ENCODE peak calls at places on chromosomes 11 and 22, in four cellular contexts. I, N, Q and R are unnamed samples.

GRCh38 chr11:61467609-61468401 is 37.9 kb downstream of the SDHAF2 start:
- DNase-seq in I (no peak), N (no peak), Q (no peak), R (no peak)

GRCh38 chr22:47836957-47837356 is 1074.5 kb downstream of the TBC1D22A start:
- DNase-seq in I (no peak), N (no peak), Q (no peak), R (no peak)

GRCh38 chr22:35604671-35605457 is 12.3 kb downstream of the MB start:
- DNase-seq in I (no peak), N (peak), Q (no peak), R (no peak)

GRCh38 chr11:124879999-124880611 is 14.9 kb downstream of the ROBO3 start:
- DNase-seq in I (no peak), N (peak), Q (no peak), R (no peak)

GRCh38 chr11:61683961-61684869 is 4.0 kb downstream of the DAGLA start:
- DNase-seq in I (no peak), N (peak), Q (no peak), R (no peak)

GRCh38 chr11:104572279-104572678 is 326.0 kb downstream of the CASP12 start:
- DNase-seq in I (no peak), N (no peak), Q (no peak), R (no peak)

GRCh38 chr11:1878134-1879031 is 13.3 kb downstream of the PRR33 start:
- DNase-seq in I (no peak), N (no peak), Q (no peak), R (no peak)

GRCh38 chr11:72348250-72348649 is 86.1 kb downstream of the CLPB start:
- DNase-seq in I (no peak), N (no peak), Q (no peak), R (no peak)

GRCh38 chr22:37467556-37467955 is 18.6 kb downstream of the MFNG start:
- DNase-seq in I (no peak), N (no peak), Q (no peak), R (no peak)

GRCh38 chr11:98625526-98625925 is 395.2 kb upstream of the CNTN5 start:
- DNase-seq in I (no peak), N (no peak), Q (no peak), R (no peak)

GRCh38 chr11:7672960-7673723 is at the start of gene CYB5R2:
- DNase-seq in I (peak), N (peak), Q (no peak), R (no peak)

GRCh38 chr11:92284107-92284506 is 59.5 kb downstream of the FAT3 start:
- DNase-seq in I (no peak), N (no peak), Q (no peak), R (no peak)

GRCh38 chr11:123642435-123642834 is 12.0 kb downstream of the SCN3B start:
- DNase-seq in I (no peak), N (no peak), Q (no peak), R (no peak)

GRCh38 chr11:77879218-77879617 is 58.3 kb downstream of the AAMDC start:
- DNase-seq in I (no peak), N (peak), Q (no peak), R (peak)

GRCh38 chr22:48619721-48620120 is 1208.0 kb downstream of the BRD1 start:
- DNase-seq in I (no peak), N (no peak), Q (no peak), R (no peak)

GRCh38 chr22:17724678-17725464 is 49.4 kb downstream of the BID start:
- DNase-seq in I (no peak), N (peak), Q (no peak), R (no peak)

GRCh38 chr11:35618497-35619029 is 303 bp downstream of the FJX1 start:
- DNase-seq in I (no peak), N (peak), Q (no peak), R (no peak)

GRCh38 chr11:31943056-31943780 is 132.1 kb upstream of the PAX6 start:
- DNase-seq in I (no peak), N (no peak), Q (no peak), R (peak)

GRCh38 chr22:22387386-22387736 is 121.2 kb downstream of the ZNF280B start:
- DNase-seq in I (no peak), N (no peak), Q (no peak), R (no peak)

GRCh38 chr11:14583252-14584105 is 60.1 kb upstream of the PDE3B start:
- DNase-seq in I (no peak), N (no peak), Q (no peak), R (no peak)

GRCh38 chr11:62611705-62612365 is 740 bp downstream of the EML3 start:
- DNase-seq in I (no peak), N (peak), Q (no peak), R (no peak)

GRCh38 chr22:47048123-47049077 is 285.9 kb downstream of the TBC1D22A start:
- DNase-seq in I (no peak), N (no peak), Q (no peak), R (no peak)

GRCh38 chr11:88799749-88800500 is 265.9 kb downstream of the GRM5 start:
- DNase-seq in I (no peak), N (no peak), Q (no peak), R (no peak)

GRCh38 chr11:133964946-133965632 is 8.3 kb upstream of the IGSF9B start:
- DNase-seq in I (no peak), N (no peak), Q (no peak), R (no peak)

GRCh38 chr11:95076416-95076815 is 9.7 kb downstream of the SRSF8 start:
- DNase-seq in I (no peak), N (no peak), Q (no peak), R (no peak)

GRCh38 chr11:118537409-118537980 is 6.5 kb downstream of the TMEM25 start:
- DNase-seq in I (no peak), N (peak), Q (no peak), R (no peak)

GRCh38 chr11:115896084-115896483 is 391.9 kb upstream of the CADM1 start:
- DNase-seq in I (no peak), N (no peak), Q (no peak), R (no peak)

GRCh38 chr11:102230911-102231310 is 86.4 kb upstream of the BIRC3 start:
- DNase-seq in I (no peak), N (no peak), Q (no peak), R (no peak)

GRCh38 chr11:31769241-31769640 is 41.9 kb downstream of the PAX6 start:
- DNase-seq in I (no peak), N (no peak), Q (no peak), R (no peak)

GRCh38 chr11:119194811-119195210 is 9.5 kb downstream of the NHERF4 start:
- DNase-seq in I (no peak), N (no peak), Q (no peak), R (no peak)

GRCh38 chr11:112216591-112217105 is 9.6 kb upstream of the PTS start:
- DNase-seq in I (no peak), N (no peak), Q (no peak), R (no peak)

GRCh38 chr11:25351091-25351803 is 854.4 kb downstream of the LUZP2 start:
- DNase-seq in I (no peak), N (no peak), Q (no peak), R (no peak)

GRCh38 chr11:130371004-130371590 is 56.4 kb upstream of the ZBTB44 start:
- DNase-seq in I (no peak), N (peak), Q (no peak), R (no peak)

GRCh38 chr11:102120437-102120935 is 10.2 kb downstream of the YAP1 start:
- DNase-seq in I (no peak), N (no peak), Q (no peak), R (no peak)

GRCh38 chr11:25615841-25616240 is 716.1 kb upstream of the ANO3 start:
- DNase-seq in I (no peak), N (no peak), Q (no peak), R (no peak)

GRCh38 chr11:69541501-69542313 is 60.2 kb downstream of the LINC01488 start:
- DNase-seq in I (no peak), N (no peak), Q (no peak), R (no peak)

GRCh38 chr11:61904539-61905048 is 12.8 kb downstream of the RAB3IL1 start:
- DNase-seq in I (no peak), N (no peak), Q (no peak), R (no peak)

GRCh38 chr22:35212020-35212419 is 45.3 kb upstream of the HMGXB4 start:
- DNase-seq in I (no peak), N (peak), Q (no peak), R (no peak)

GRCh38 chr11:65786786-65787636 is at the start of gene OVOL1:
- DNase-seq in I (peak), N (no peak), Q (no peak), R (no peak)
- TF ChIP-seq EZH2 in I (no peak), N (no peak), Q (no peak), R (peak)

DNA sequence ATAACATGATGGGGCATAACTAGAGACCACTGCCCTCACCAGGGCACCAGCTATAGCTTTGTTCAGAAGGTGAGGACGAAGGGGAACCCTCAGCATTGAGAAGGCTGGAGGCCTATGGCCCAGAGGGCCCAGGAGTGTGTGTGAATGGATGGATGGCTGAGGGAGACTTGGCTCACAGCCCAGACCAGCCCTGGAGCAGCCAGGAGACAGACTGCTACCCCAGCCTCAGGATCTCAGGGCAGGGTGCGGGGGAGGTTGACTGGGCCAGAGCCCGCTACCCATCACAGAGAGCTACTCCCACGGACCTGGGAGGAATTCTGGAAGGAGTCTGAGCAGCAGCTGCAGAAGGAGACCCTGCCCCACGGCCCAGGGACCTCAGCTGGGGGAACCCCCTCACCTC is 5.5 kb upstream of the CSDC2 start:
- DNase-seq in I (no peak), N (no peak), Q (no peak), R (no peak)
- TF ChIP-seq EGR1 in I (no peak), N (no peak), Q (no peak), R (no peak)

GRCh38 chr22:43341565-43341964 is 1.6 kb downstream of the SCUBE1 start:
- DNase-seq in I (no peak), N (no peak), Q (no peak), R (no peak)

GRCh38 chr22:43345761-43346261 is 2.6 kb upstream of the SCUBE1 start:
- DNase-seq in I (no peak), N (peak), Q (no peak), R (no peak)

GRCh38 chr22:43345356-43345755 is 2.2 kb upstream of the SCUBE1 start:
- DNase-seq in I (no peak), N (no peak), Q (no peak), R (no peak)

GRCh38 chr22:43342347-43343261 is 568 bp downstream of the SCUBE1 start:
- DNase-seq in I (no peak), N (no peak), Q (no peak), R (no peak)

GRCh38 chr22:43343262-43343988 is at the start of gene SCUBE1:
- DNase-seq in I (no peak), N (peak), Q (no peak), R (no peak)
- TF ChIP-seq EZH2 in I (no peak), N (no peak), Q (peak), R (no peak)

DNA sequence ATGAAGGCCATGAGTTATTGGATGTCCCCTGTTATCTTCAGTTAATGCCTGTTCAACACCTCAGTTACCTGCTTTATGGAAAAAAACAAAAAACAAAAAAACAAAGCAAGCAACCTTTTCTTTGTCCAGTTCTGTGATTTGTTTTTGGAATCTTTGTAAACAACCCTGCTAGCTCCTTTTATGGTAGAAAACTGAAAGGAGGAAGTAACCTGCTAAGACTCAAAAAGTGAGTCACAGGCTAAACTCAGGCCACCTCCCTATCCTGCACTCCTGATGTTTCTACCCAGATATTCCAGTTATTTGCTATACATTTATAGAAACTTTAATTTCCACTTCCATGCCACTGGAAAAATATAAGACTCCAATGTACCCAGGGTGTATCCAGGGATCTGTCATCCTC is 20.6 kb upstream of the TLCD5 start:
- DNase-seq in I (peak), N (no peak), Q (no peak), R (no peak)
- TF ChIP-seq EGR1 in I (no peak), N (no peak), Q (no peak), R (no peak)

GRCh38 chr11:64744544-64745218 is 739 bp upstream of the RASGRP2 start:
- DNase-seq in I (no peak), N (peak), Q (no peak), R (no peak)
- TF ChIP-seq EZH2 in I (no peak), N (no peak), Q (no peak), R (no peak)

DNA sequence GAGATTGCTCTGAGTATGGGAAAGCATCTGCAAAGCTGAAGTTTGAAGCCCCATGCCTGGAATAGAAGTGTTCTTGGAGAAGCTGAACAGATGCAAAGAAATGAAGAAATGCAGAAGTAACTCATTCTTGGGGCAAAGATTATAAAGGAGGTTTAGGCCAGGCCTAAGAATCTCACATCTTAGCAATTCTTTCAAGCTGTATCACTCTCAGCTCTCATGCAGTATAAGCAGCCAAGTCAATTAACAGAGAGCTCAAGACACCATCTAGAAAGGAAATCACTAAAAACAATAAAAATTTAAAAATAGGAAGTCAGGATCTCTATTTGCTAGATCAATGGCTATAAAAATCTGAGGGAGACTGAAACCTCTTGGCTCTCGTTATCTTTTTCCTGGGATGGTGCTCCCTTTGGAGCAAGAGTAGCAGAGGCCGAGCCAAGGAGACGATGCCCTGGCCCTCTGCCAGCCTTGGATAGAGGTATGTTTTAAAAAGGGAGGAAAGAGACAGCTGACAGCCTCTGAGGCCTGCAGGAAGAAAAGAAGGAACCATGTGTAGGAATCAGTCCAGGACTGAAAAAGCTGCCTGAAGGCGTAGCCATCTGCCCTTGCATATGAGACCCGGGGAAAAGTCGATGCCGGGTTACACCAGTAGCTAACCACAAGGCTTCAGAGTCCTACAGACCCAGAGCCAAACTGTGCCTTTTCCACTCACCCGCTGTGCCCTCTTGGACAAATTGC is 229.8 kb downstream of the BLID start:
- DNase-seq in I (no peak), N (no peak), Q (no peak), R (no peak)
- TF ChIP-seq EGR1 in I (no peak), N (no peak), Q (no peak), R (no peak)

GRCh38 chr11:43555811-43556210 is 124.7 kb upstream of the HSD17B12 start:
- DNase-seq in I (no peak), N (no peak), Q (no peak), R (no peak)
- TF ChIP-seq EZH2 in I (no peak), N (no peak), Q (no peak), R (no peak)

DNA sequence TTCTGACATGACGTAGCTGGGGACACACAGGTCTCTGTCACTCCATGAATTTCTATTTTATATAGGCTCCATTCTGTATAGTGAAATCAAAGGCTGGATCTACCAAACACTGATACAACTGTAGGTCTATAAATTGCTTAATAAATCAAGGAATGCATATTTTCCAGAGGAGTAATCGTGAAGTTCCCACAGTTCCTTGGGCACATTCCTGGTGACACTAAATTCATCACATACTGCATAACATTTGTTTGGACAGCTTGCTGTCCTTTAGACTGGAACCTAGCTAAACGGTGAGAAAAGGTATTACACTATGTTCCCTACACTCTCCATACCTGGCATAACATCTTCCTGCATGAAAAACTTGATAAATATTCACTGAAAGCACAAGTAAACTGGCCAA is 41.6 kb upstream of the UCP3 start:
- DNase-seq in I (no peak), N (no peak), Q (no peak), R (no peak)
- TF ChIP-seq EGR1 in I (no peak), N (no peak), Q (no peak), R (no peak)

GRCh38 chr11:10875430-10876021 is 17.7 kb upstream of the ZBED5 start:
- DNase-seq in I (no peak), N (no peak), Q (no peak), R (no peak)

GRCh38 chr11:10868375-10868774 is 10.5 kb upstream of the ZBED5 start:
- DNase-seq in I (no peak), N (no peak), Q (no peak), R (no peak)

GRCh38 chr11:10876168-10876567 is 18.3 kb upstream of the ZBED5 start:
- DNase-seq in I (no peak), N (no peak), Q (no peak), R (no peak)

GRCh38 chr11:10866893-10867331 is 9.1 kb upstream of the ZBED5 start:
- DNase-seq in I (no peak), N (peak), Q (no peak), R (no peak)

DNA sequence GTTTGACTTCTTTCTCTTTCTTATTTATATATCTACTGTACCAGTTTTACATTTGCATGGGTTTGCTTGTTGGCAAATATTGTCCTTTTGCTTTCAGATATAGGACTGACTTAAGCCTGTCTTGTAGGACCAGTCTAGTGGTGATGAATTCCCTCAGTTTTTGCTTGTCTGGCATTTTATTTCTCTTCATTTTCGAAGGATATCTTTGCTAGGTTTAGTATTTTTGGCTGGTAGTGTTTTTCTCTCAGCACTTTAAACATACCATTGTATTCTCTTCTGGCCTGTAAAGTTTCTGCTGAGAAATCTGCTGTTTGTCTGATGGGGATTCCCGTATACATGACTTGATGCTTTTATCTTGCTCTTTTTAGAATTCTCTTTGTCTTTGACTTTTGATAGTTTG is 14.2 kb upstream of the ZBED5 start:
- DNase-seq in I (no peak), N (no peak), Q (no peak), R (no peak)
- TF ChIP-seq EZH2 in I (no peak), N (no peak), Q (no peak), R (no peak)

GRCh38 chr11:10923886-10924285 is 66.0 kb upstream of the ZBED5 start:
- DNase-seq in I (no peak), N (no peak), Q (no peak), R (no peak)

GRCh38 chr11:10926801-10927200 is 68.9 kb upstream of the ZBED5 start:
- DNase-seq in I (no peak), N (no peak), Q (no peak), R (no peak)

GRCh38 chr11:10922944-10923343 is 65.1 kb upstream of the ZBED5 start:
- DNase-seq in I (no peak), N (no peak), Q (no peak), R (no peak)

GRCh38 chr11:10927533-10927932 is 69.7 kb upstream of the ZBED5 start:
- DNase-seq in I (no peak), N (no peak), Q (no peak), R (no peak)

DNA sequence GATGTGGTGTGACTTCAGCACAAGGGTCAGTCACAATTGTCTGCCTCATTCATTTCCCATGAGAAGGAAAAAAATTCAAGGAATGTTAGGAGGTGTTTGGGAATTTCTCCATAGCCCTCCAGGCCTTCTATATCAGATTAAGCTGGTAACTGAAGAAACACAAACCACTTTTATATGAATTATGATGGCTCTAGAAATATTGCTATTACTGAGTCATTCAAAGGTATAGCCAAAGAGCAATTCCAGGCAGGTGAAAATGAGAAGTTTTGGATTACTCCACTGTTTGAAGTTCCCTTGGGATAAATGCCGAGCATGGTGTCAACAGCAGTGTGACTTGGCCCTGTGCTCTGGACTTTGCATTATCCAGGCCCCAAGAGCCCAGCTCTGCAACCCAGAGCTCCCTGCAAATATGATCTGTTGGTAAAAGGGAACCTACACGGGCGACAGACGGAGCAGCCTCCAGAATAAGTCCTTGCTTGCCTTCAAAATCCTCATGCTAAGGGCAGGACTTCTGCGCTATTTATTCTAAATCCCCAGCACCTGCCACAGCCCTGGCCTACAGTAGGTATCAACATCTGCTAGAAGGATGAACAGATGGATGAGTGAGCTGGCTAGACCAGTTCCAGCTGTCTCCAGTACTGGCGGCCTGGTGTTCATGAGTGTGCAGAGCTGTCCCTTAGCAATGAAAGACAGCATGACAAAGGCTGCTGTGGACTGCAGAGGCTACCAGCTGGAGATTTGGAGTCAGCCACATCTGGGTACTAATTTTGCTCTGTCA is 67.5 kb upstream of the ZBED5 start:
- DNase-seq in I (no peak), N (no peak), Q (no peak), R (no peak)
- TF ChIP-seq EGR1 in I (no peak), N (no peak), Q (no peak), R (no peak)